ENCODE peak calls at places on chromosomes 6 and 20, in six cellular contexts. One of them, this sample, is unnamed.

GRCh38 chr20:23649242-23649641 is 11.5 kb upstream of the CST3 start:
- DNase-seq in endothelial cell: no peak
- DNase-seq in CD8-positive, alpha-beta memory T cell: no peak
- DNase-seq in ecto neural progenitor cell: no peak
- DNase-seq in substantia nigra: no peak
- DNase-seq in NCI-H446: no peak
- DNase-seq in this sample: no peak

GRCh38 chr20:38291582-38291918 is 12.4 kb upstream of the BPI start:
- DNase-seq in CD8-positive, alpha-beta memory T cell: no peak
- DNase-seq in substantia nigra: no peak
- DNase-seq in NCI-H446: no peak
- DNase-seq in endothelial cell: no peak
- DNase-seq in ecto neural progenitor cell: no peak
- DNase-seq in this sample: no peak

GRCh38 chr6:157528931-157529653 is 148.1 kb downstream of the ZDHHC14 start:
- DNase-seq in NCI-H446: no peak
- DNase-seq in ecto neural progenitor cell: no peak
- DNase-seq in CD8-positive, alpha-beta memory T cell: no peak
- DNase-seq in endothelial cell: no peak
- DNase-seq in substantia nigra: no peak
- DNase-seq in this sample: peak; percentile 39

GRCh38 chr6:107274288-107274687 is 159.0 kb upstream of the BEND3 start:
- DNase-seq in NCI-H446: no peak
- DNase-seq in CD8-positive, alpha-beta memory T cell: no peak
- DNase-seq in substantia nigra: no peak
- DNase-seq in ecto neural progenitor cell: no peak
- DNase-seq in endothelial cell: no peak
- DNase-seq in this sample: peak; percentile 40

GRCh38 chr20:20364747-20365558 is 3.0 kb upstream of the INSM1 start:
- DNase-seq in endothelial cell: no peak
- DNase-seq in NCI-H446: peak; percentile 57
- DNase-seq in ecto neural progenitor cell: no peak
- DNase-seq in CD8-positive, alpha-beta memory T cell: no peak
- DNase-seq in substantia nigra: no peak
- DNase-seq in this sample: no peak

GRCh38 chr20:62762376-62762775 is 33.9 kb upstream of the MRGBP start:
- DNase-seq in NCI-H446: no peak
- DNase-seq in endothelial cell: no peak
- DNase-seq in CD8-positive, alpha-beta memory T cell: no peak
- DNase-seq in ecto neural progenitor cell: no peak
- DNase-seq in substantia nigra: no peak
- DNase-seq in this sample: no peak

GRCh38 chr20:31608256-31608980 is 3.3 kb downstream of the ID1 start:
- DNase-seq in NCI-H446: peak; percentile 71
- DNase-seq in CD8-positive, alpha-beta memory T cell: no peak
- DNase-seq in endothelial cell: peak; percentile 37
- DNase-seq in ecto neural progenitor cell: peak; percentile 84
- DNase-seq in substantia nigra: peak; percentile 31
- DNase-seq in this sample: peak; percentile 77

GRCh38 chr6:36376183-36376582 is 11.3 kb downstream of the ETV7 start:
- DNase-seq in NCI-H446: no peak
- DNase-seq in CD8-positive, alpha-beta memory T cell: no peak
- DNase-seq in substantia nigra: no peak
- DNase-seq in ecto neural progenitor cell: no peak
- DNase-seq in endothelial cell: no peak
- DNase-seq in this sample: no peak

GRCh38 chr20:46056970-46057855 is 28.2 kb downstream of the SLC12A5 start:
- DNase-seq in NCI-H446: no peak
- DNase-seq in endothelial cell: peak; percentile 79
- DNase-seq in CD8-positive, alpha-beta memory T cell: no peak
- DNase-seq in ecto neural progenitor cell: peak; percentile 86
- DNase-seq in substantia nigra: no peak
- DNase-seq in this sample: peak; percentile 63

GRCh38 chr6:7215140-7215539 is 97.9 kb downstream of the SSR1 start:
- DNase-seq in ecto neural progenitor cell: no peak
- DNase-seq in substantia nigra: no peak
- DNase-seq in endothelial cell: no peak
- DNase-seq in NCI-H446: no peak
- DNase-seq in CD8-positive, alpha-beta memory T cell: no peak
- DNase-seq in this sample: peak; percentile 77

GRCh38 chr6:112145080-112145573 is 57.7 kb downstream of the FAM229B start:
- DNase-seq in NCI-H446: no peak
- DNase-seq in CD8-positive, alpha-beta memory T cell: no peak
- DNase-seq in substantia nigra: no peak
- DNase-seq in ecto neural progenitor cell: no peak
- DNase-seq in endothelial cell: no peak
- DNase-seq in this sample: peak; percentile 6

GRCh38 chr6:133980168-133980567 is 27.1 kb downstream of the TBPL1 start:
- DNase-seq in CD8-positive, alpha-beta memory T cell: no peak
- DNase-seq in substantia nigra: no peak
- DNase-seq in ecto neural progenitor cell: no peak
- DNase-seq in endothelial cell: no peak
- DNase-seq in NCI-H446: no peak
- DNase-seq in this sample: no peak

GRCh38 chr6:52498538-52499017 is 78.3 kb downstream of the TRAM2 start:
- DNase-seq in NCI-H446: no peak
- DNase-seq in ecto neural progenitor cell: no peak
- DNase-seq in substantia nigra: no peak
- DNase-seq in CD8-positive, alpha-beta memory T cell: no peak
- DNase-seq in endothelial cell: no peak
- DNase-seq in this sample: no peak

GRCh38 chr6:148464319-148465010 is 121.8 kb downstream of the SASH1 start:
- DNase-seq in NCI-H446: peak; percentile 44
- DNase-seq in substantia nigra: peak; percentile 65
- DNase-seq in CD8-positive, alpha-beta memory T cell: peak; percentile 9
- DNase-seq in ecto neural progenitor cell: peak; percentile 71
- DNase-seq in endothelial cell: peak; percentile 77
- DNase-seq in this sample: peak; percentile 71

GRCh38 chr6:55033021-55033546 is 141.2 kb upstream of the HCRTR2 start:
- DNase-seq in CD8-positive, alpha-beta memory T cell: no peak
- DNase-seq in endothelial cell: no peak
- DNase-seq in NCI-H446: no peak
- DNase-seq in ecto neural progenitor cell: no peak
- DNase-seq in substantia nigra: no peak
- DNase-seq in this sample: no peak

GRCh38 chr6:154229796-154230195 is 126.8 kb downstream of the IPCEF1 start:
- DNase-seq in CD8-positive, alpha-beta memory T cell: peak; percentile 26
- DNase-seq in NCI-H446: no peak
- DNase-seq in endothelial cell: no peak
- DNase-seq in substantia nigra: no peak
- DNase-seq in ecto neural progenitor cell: no peak
- DNase-seq in this sample: no peak

GRCh38 chr6:142374965-142375733 is 73.3 kb downstream of the ADGRG6 start:
- DNase-seq in endothelial cell: no peak
- DNase-seq in NCI-H446: no peak
- DNase-seq in substantia nigra: no peak
- DNase-seq in CD8-positive, alpha-beta memory T cell: no peak
- DNase-seq in ecto neural progenitor cell: no peak
- DNase-seq in this sample: no peak

This sample was measured in K562.